ENCODE peak calls at places on chromosomes 5 and 9, in ten cellular contexts. One of them, this sample, is unnamed.

GRCh38 chr5:14685757-14686156 is 21.2 kb downstream of the OTULIN start:
- DNase-seq in fibroblast of the conjunctiva: peak
- DNase-seq in GM13977: peak
- DNase-seq in NCI-H1417 treated with DMSO at 0.1 percent for 48 hours: no peak
- DNase-seq in HS-5: no peak
- DNase-seq in stimulated activated CD4-positive, alpha-beta T cell treated with anti-CD3 and anti-CD28 coated beads, Interleukin-1b, Interleukin-23, amount 100 ng/mL, for 1 hour: no peak
- DNase-seq in Right ventricle myocardium superior: no peak
- DNase-seq in hepatic stellate cell: peak
- DNase-seq in effector memory CD4-positive, alpha-beta T cell: no peak
- DNase-seq in H9: no peak
- DNase-seq in this sample: peak

GRCh38 chr5:73638344-73639095 is 12.5 kb downstream of the ARHGEF28 start:
- DNase-seq in NCI-H1417 treated with DMSO at 0.1 percent for 48 hours: no peak
- DNase-seq in effector memory CD4-positive, alpha-beta T cell: no peak
- DNase-seq in hepatic stellate cell: peak
- DNase-seq in GM13977: no peak
- DNase-seq in Right ventricle myocardium superior: no peak
- DNase-seq in H9: no peak
- DNase-seq in HS-5: peak
- DNase-seq in stimulated activated CD4-positive, alpha-beta T cell treated with anti-CD3 and anti-CD28 coated beads, Interleukin-1b, Interleukin-23, amount 100 ng/mL, for 1 hour: no peak
- DNase-seq in fibroblast of the conjunctiva: no peak
- DNase-seq in this sample: no peak

GRCh38 chr5:53170748-53171349 is 61.3 kb upstream of the MOCS2 start:
- DNase-seq in NCI-H1417 treated with DMSO at 0.1 percent for 48 hours: no peak
- DNase-seq in effector memory CD4-positive, alpha-beta T cell: no peak
- DNase-seq in HS-5: peak
- DNase-seq in Right ventricle myocardium superior: no peak
- DNase-seq in fibroblast of the conjunctiva: peak
- DNase-seq in stimulated activated CD4-positive, alpha-beta T cell treated with anti-CD3 and anti-CD28 coated beads, Interleukin-1b, Interleukin-23, amount 100 ng/mL, for 1 hour: no peak
- DNase-seq in GM13977: peak
- DNase-seq in H9: no peak
- DNase-seq in hepatic stellate cell: no peak
- DNase-seq in this sample: no peak

GRCh38 chr5:146519554-146519953 is 3.6 kb upstream of the GPR151 start:
- DNase-seq in GM13977: no peak
- DNase-seq in fibroblast of the conjunctiva: no peak
- DNase-seq in hepatic stellate cell: no peak
- DNase-seq in NCI-H1417 treated with DMSO at 0.1 percent for 48 hours: no peak
- DNase-seq in Right ventricle myocardium superior: no peak
- DNase-seq in H9: no peak
- DNase-seq in effector memory CD4-positive, alpha-beta T cell: no peak
- DNase-seq in stimulated activated CD4-positive, alpha-beta T cell treated with anti-CD3 and anti-CD28 coated beads, Interleukin-1b, Interleukin-23, amount 100 ng/mL, for 1 hour: no peak
- DNase-seq in HS-5: no peak
- DNase-seq in this sample: no peak

GRCh38 chr5:167897371-167897770 is 394.1 kb upstream of the WWC1 start:
- DNase-seq in fibroblast of the conjunctiva: no peak
- DNase-seq in stimulated activated CD4-positive, alpha-beta T cell treated with anti-CD3 and anti-CD28 coated beads, Interleukin-1b, Interleukin-23, amount 100 ng/mL, for 1 hour: no peak
- DNase-seq in H9: no peak
- DNase-seq in Right ventricle myocardium superior: no peak
- DNase-seq in HS-5: no peak
- DNase-seq in effector memory CD4-positive, alpha-beta T cell: no peak
- DNase-seq in hepatic stellate cell: no peak
- DNase-seq in GM13977: no peak
- DNase-seq in NCI-H1417 treated with DMSO at 0.1 percent for 48 hours: no peak
- DNase-seq in this sample: no peak

GRCh38 chr5:122523776-122524175 is 211.7 kb downstream of the SNCAIP start:
- DNase-seq in effector memory CD4-positive, alpha-beta T cell: no peak
- DNase-seq in stimulated activated CD4-positive, alpha-beta T cell treated with anti-CD3 and anti-CD28 coated beads, Interleukin-1b, Interleukin-23, amount 100 ng/mL, for 1 hour: no peak
- DNase-seq in HS-5: no peak
- DNase-seq in GM13977: no peak
- DNase-seq in Right ventricle myocardium superior: no peak
- DNase-seq in H9: no peak
- DNase-seq in fibroblast of the conjunctiva: no peak
- DNase-seq in hepatic stellate cell: no peak
- DNase-seq in NCI-H1417 treated with DMSO at 0.1 percent for 48 hours: no peak
- DNase-seq in this sample: no peak

GRCh38 chr5:156201793-156202388 is 125.1 kb upstream of the SGCD start:
- DNase-seq in stimulated activated CD4-positive, alpha-beta T cell treated with anti-CD3 and anti-CD28 coated beads, Interleukin-1b, Interleukin-23, amount 100 ng/mL, for 1 hour: no peak
- DNase-seq in GM13977: no peak
- DNase-seq in hepatic stellate cell: no peak
- DNase-seq in Right ventricle myocardium superior: no peak
- DNase-seq in effector memory CD4-positive, alpha-beta T cell: no peak
- DNase-seq in fibroblast of the conjunctiva: peak
- DNase-seq in HS-5: peak
- DNase-seq in H9: no peak
- DNase-seq in NCI-H1417 treated with DMSO at 0.1 percent for 48 hours: no peak
- DNase-seq in this sample: no peak

GRCh38 chr5:33745101-33745770 is 146.6 kb downstream of the ADAMTS12 start:
- DNase-seq in fibroblast of the conjunctiva: no peak
- DNase-seq in Right ventricle myocardium superior: no peak
- DNase-seq in HS-5: no peak
- DNase-seq in H9: no peak
- DNase-seq in effector memory CD4-positive, alpha-beta T cell: no peak
- DNase-seq in NCI-H1417 treated with DMSO at 0.1 percent for 48 hours: no peak
- DNase-seq in hepatic stellate cell: no peak
- DNase-seq in GM13977: no peak
- DNase-seq in stimulated activated CD4-positive, alpha-beta T cell treated with anti-CD3 and anti-CD28 coated beads, Interleukin-1b, Interleukin-23, amount 100 ng/mL, for 1 hour: no peak
- DNase-seq in this sample: no peak

GRCh38 chr9:35619800-35620158 is 1.6 kb upstream of the CD72 start:
- DNase-seq in stimulated activated CD4-positive, alpha-beta T cell treated with anti-CD3 and anti-CD28 coated beads, Interleukin-1b, Interleukin-23, amount 100 ng/mL, for 1 hour: no peak
- DNase-seq in H9: no peak
- DNase-seq in hepatic stellate cell: peak
- DNase-seq in effector memory CD4-positive, alpha-beta T cell: no peak
- DNase-seq in HS-5: no peak
- DNase-seq in NCI-H1417 treated with DMSO at 0.1 percent for 48 hours: no peak
- DNase-seq in GM13977: no peak
- DNase-seq in Right ventricle myocardium superior: no peak
- DNase-seq in fibroblast of the conjunctiva: no peak
- DNase-seq in this sample: no peak

GRCh38 chr9:92176068-92176799 is 61.0 kb upstream of the SPTLC1 start:
- DNase-seq in GM13977: no peak
- DNase-seq in HS-5: no peak
- DNase-seq in effector memory CD4-positive, alpha-beta T cell: no peak
- DNase-seq in stimulated activated CD4-positive, alpha-beta T cell treated with anti-CD3 and anti-CD28 coated beads, Interleukin-1b, Interleukin-23, amount 100 ng/mL, for 1 hour: no peak
- DNase-seq in NCI-H1417 treated with DMSO at 0.1 percent for 48 hours: no peak
- DNase-seq in fibroblast of the conjunctiva: no peak
- DNase-seq in Right ventricle myocardium superior: no peak
- DNase-seq in hepatic stellate cell: no peak
- DNase-seq in H9: no peak
- DNase-seq in this sample: no peak

GRCh38 chr5:110371725-110372041 is 354.8 kb downstream of the TMEM232 start:
- DNase-seq in GM13977: peak
- DNase-seq in stimulated activated CD4-positive, alpha-beta T cell treated with anti-CD3 and anti-CD28 coated beads, Interleukin-1b, Interleukin-23, amount 100 ng/mL, for 1 hour: no peak
- DNase-seq in NCI-H1417 treated with DMSO at 0.1 percent for 48 hours: no peak
- DNase-seq in H9: no peak
- DNase-seq in Right ventricle myocardium superior: no peak
- DNase-seq in fibroblast of the conjunctiva: no peak
- DNase-seq in HS-5: no peak
- DNase-seq in effector memory CD4-positive, alpha-beta T cell: no peak
- DNase-seq in hepatic stellate cell: no peak
- DNase-seq in this sample: no peak

GRCh38 chr9:19420877-19421276 is 12.1 kb downstream of the ACER2 start:
- DNase-seq in fibroblast of the conjunctiva: no peak
- DNase-seq in H9: no peak
- DNase-seq in NCI-H1417 treated with DMSO at 0.1 percent for 48 hours: no peak
- DNase-seq in GM13977: no peak
- DNase-seq in Right ventricle myocardium superior: no peak
- DNase-seq in hepatic stellate cell: no peak
- DNase-seq in HS-5: no peak
- DNase-seq in effector memory CD4-positive, alpha-beta T cell: no peak
- DNase-seq in stimulated activated CD4-positive, alpha-beta T cell treated with anti-CD3 and anti-CD28 coated beads, Interleukin-1b, Interleukin-23, amount 100 ng/mL, for 1 hour: no peak
- DNase-seq in this sample: no peak

GRCh38 chr9:108994695-108995094 is 18.6 kb downstream of the CTNNAL1 start:
- DNase-seq in GM13977: no peak
- DNase-seq in stimulated activated CD4-positive, alpha-beta T cell treated with anti-CD3 and anti-CD28 coated beads, Interleukin-1b, Interleukin-23, amount 100 ng/mL, for 1 hour: no peak
- DNase-seq in effector memory CD4-positive, alpha-beta T cell: no peak
- DNase-seq in HS-5: no peak
- DNase-seq in H9: no peak
- DNase-seq in NCI-H1417 treated with DMSO at 0.1 percent for 48 hours: no peak
- DNase-seq in hepatic stellate cell: no peak
- DNase-seq in fibroblast of the conjunctiva: no peak
- DNase-seq in Right ventricle myocardium superior: peak
- DNase-seq in this sample: no peak

GRCh38 chr5:100496296-100496695 is 38.9 kb upstream of the FAM174A start:
- DNase-seq in HS-5: no peak
- DNase-seq in fibroblast of the conjunctiva: no peak
- DNase-seq in H9: no peak
- DNase-seq in NCI-H1417 treated with DMSO at 0.1 percent for 48 hours: no peak
- DNase-seq in hepatic stellate cell: no peak
- DNase-seq in effector memory CD4-positive, alpha-beta T cell: no peak
- DNase-seq in GM13977: no peak
- DNase-seq in Right ventricle myocardium superior: no peak
- DNase-seq in stimulated activated CD4-positive, alpha-beta T cell treated with anti-CD3 and anti-CD28 coated beads, Interleukin-1b, Interleukin-23, amount 100 ng/mL, for 1 hour: no peak
- DNase-seq in this sample: no peak

GRCh38 chr5:169703803-169704202 is 66.7 kb downstream of the DOCK2 start:
- DNase-seq in fibroblast of the conjunctiva: no peak
- DNase-seq in H9: no peak
- DNase-seq in Right ventricle myocardium superior: no peak
- DNase-seq in NCI-H1417 treated with DMSO at 0.1 percent for 48 hours: no peak
- DNase-seq in hepatic stellate cell: no peak
- DNase-seq in effector memory CD4-positive, alpha-beta T cell: no peak
- DNase-seq in GM13977: no peak
- DNase-seq in stimulated activated CD4-positive, alpha-beta T cell treated with anti-CD3 and anti-CD28 coated beads, Interleukin-1b, Interleukin-23, amount 100 ng/mL, for 1 hour: no peak
- DNase-seq in HS-5: no peak
- DNase-seq in this sample: no peak

GRCh38 chr5:138829341-138829740 is 45.8 kb downstream of the LRRTM2 start:
- DNase-seq in GM13977: no peak
- DNase-seq in stimulated activated CD4-positive, alpha-beta T cell treated with anti-CD3 and anti-CD28 coated beads, Interleukin-1b, Interleukin-23, amount 100 ng/mL, for 1 hour: no peak
- DNase-seq in effector memory CD4-positive, alpha-beta T cell: no peak
- DNase-seq in NCI-H1417 treated with DMSO at 0.1 percent for 48 hours: no peak
- DNase-seq in fibroblast of the conjunctiva: no peak
- DNase-seq in H9: no peak
- DNase-seq in Right ventricle myocardium superior: no peak
- DNase-seq in hepatic stellate cell: no peak
- DNase-seq in HS-5: peak
- DNase-seq in this sample: no peak

This sample was measured in NCI-H1048.